ENCODE peak calls at places on chromosome 7, in six cellular contexts. G, B, C, R, D and K are unnamed samples.

GRCh38 chr7:92751902-92752901 is 84.2 kb downstream of the CDK6 start:
- DNase-seq in G (no peak), B (peak; percentile 91), C (no peak), R (no peak), D (no peak), K (no peak)

GRCh38 chr7:70177166-70177565 is 578.9 kb downstream of the AUTS2 start:
- DNase-seq in G (no peak), B (no peak), C (no peak), R (no peak), D (no peak), K (no peak)

GRCh38 chr7:158374586-158374985 is 213.0 kb downstream of the PTPRN2 start:
- DNase-seq in G (no peak), B (no peak), C (no peak), R (no peak), D (no peak), K (no peak)

GRCh38 chr7:155352076-155352752 is 54.5 kb downstream of the INSIG1 start:
- DNase-seq in G (no peak), B (no peak), C (peak; percentile 46), R (no peak), D (no peak), K (no peak)

GRCh38 chr7:128859232-128860157 is 3.2 kb upstream of the ATP6V1F start:
- DNase-seq in G (no peak), B (no peak), C (no peak), R (no peak), D (no peak), K (no peak)

GRCh38 chr7:136062625-136063336 is 85.6 kb upstream of the MTPN start:
- DNase-seq in G (no peak), B (no peak), C (no peak), R (no peak), D (no peak), K (no peak)

GRCh38 chr7:95808396-95808795 is 36.0 kb downstream of the DYNC1I1 start:
- DNase-seq in G (no peak), B (no peak), C (no peak), R (no peak), D (no peak), K (no peak)

GRCh38 chr7:138449580-138449979 is 10.5 kb upstream of the TRIM24 start:
- DNase-seq in G (no peak), B (peak; percentile 18), C (no peak), R (no peak), D (peak; percentile 74), K (no peak)

GRCh38 chr7:134446446-134446845 is 12.5 kb downstream of the AKR1B1 start:
- DNase-seq in G (no peak), B (no peak), C (no peak), R (no peak), D (no peak), K (no peak)

GRCh38 chr7:144174613-144175012 is 8.7 kb upstream of the CTAGE4 start:
- DNase-seq in G (no peak), B (no peak), C (no peak), R (no peak), D (no peak), K (no peak)
- TF ChIP-seq EP300 in G (no peak), B (no peak), C (no peak), R (no peak), D (no peak), K (no peak)

GRCh38 chr7:29189743-29190201 is 4.8 kb upstream of the CHN2 start:
- DNase-seq in G (peak; percentile 17), B (peak; percentile 40), C (peak; percentile 73), R (peak; percentile 59), D (peak; percentile 93), K (peak; percentile 67)
- H3K4me3 ChIP-seq in G (no peak overlapping the region), B (no peak overlapping the region), C (no peak overlapping the region), R (no peak overlapping the region), D (no peak overlapping the region), K (peak overlapping the region; percentile 30)

DNA sequence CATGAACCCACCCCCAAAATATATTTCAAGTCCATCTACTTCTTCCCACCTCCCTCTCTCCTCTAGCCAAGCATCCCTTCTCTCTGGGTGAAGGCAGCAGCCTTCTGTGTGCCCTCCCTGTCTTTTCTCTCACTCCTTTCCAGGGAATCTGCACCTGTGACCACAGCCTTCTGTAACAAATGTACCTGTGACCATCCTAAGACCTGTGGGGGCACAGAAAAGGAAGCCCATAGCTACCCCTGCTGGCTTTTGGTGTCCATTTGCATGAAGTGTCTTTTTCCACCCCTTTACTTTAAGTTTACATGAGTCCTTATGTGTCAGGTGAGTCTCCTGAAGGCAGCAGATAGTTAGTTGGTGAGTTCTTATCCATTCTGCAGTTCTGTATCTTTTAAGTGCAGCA is 2.0 kb upstream of the TBXAS1 start:
- DNase-seq in G (no peak), B (peak; percentile 13), C (no peak), R (no peak), D (no peak), K (no peak)
- TF ChIP-seq CTCF in G (no peak), B (no peak), C (no peak), R (no peak), D (no peak), K (no peak)

DNA sequence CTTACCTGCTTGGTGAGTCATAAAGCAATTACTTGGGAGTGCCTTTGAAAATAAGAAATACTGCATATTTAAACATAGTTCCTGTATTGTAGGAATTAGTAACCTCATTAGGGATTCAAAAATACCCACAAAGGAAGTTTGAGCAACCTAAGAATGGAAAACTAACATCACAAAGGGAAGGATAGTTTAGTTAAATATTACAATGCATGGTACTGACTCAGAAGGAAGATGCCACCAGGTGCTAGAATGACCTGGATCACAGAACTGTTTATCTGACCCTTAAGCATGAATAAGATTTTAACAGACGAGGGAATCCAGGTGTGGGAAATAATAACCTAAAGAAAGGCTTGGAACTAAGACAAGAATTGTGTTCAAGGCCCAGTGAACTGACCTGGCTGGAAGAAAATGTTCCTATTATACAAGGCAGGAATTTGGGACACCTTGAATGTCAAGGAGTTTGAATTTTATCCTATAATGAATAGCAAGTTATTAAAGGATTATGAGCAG is 106.4 kb downstream of the GSAP start:
- DNase-seq in G (no peak), B (no peak), C (no peak), R (no peak), D (no peak), K (no peak)
- TF ChIP-seq EP300 in G (no peak), B (no peak), C (no peak), R (no peak), D (no peak), K (no peak)